ENCODE peak calls at places on chromosome 15, in seven cellular contexts. E is neural progenitor cell, C is mucosa of descending colon, T is AG09309, Z is right lobe of liver, V is testis, W is OCI-LY7. H is an unnamed sample.

GRCh38 chr15:65939901-65940617 is 70.8 kb downstream of the RAB11A start:
- DNase-seq in E (no peak), C (no peak), T (peak), Z (no peak), V (no peak), W (no peak), H (peak)

GRCh38 chr15:101676965-101677364 is 24.8 kb upstream of the TM2D3 start:
- DNase-seq in E (no peak), C (no peak), T (peak), Z (no peak), V (no peak), W (no peak), H (peak)

GRCh38 chr15:98120561-98120960 is 160.1 kb downstream of the ARRDC4 start:
- DNase-seq in E (no peak), C (no peak), T (no peak), Z (no peak), V (no peak), W (no peak), H (no peak)

GRCh38 chr15:90413411-90414379 is 25.7 kb downstream of the IQGAP1 start:
- DNase-seq in E (no peak), C (no peak), T (no peak), Z (no peak), V (no peak), W (no peak), H (no peak)

GRCh38 chr15:100464895-100465294 is 63.9 kb downstream of the CERS3 start:
- DNase-seq in E (peak), C (no peak), T (no peak), Z (no peak), V (no peak), W (peak), H (no peak)

GRCh38 chr15:40595773-40596172 is 1.7 kb downstream of the KNL1 start:
- DNase-seq in E (no peak), C (no peak), T (no peak), Z (no peak), V (no peak), W (no peak), H (no peak)

GRCh38 chr15:52730163-52730562 is 51.0 kb upstream of the ATOSA start:
- DNase-seq in E (no peak), C (peak), T (no peak), Z (no peak), V (no peak), W (peak), H (peak)

GRCh38 chr15:87639305-87640011 is 617.1 kb downstream of the NTRK3 start:
- DNase-seq in E (no peak), C (no peak), T (no peak), Z (no peak), V (no peak), W (no peak), H (no peak)

GRCh38 chr15:95733931-95734330 is 596.6 kb upstream of the NR2F2 start:
- DNase-seq in E (no peak), C (no peak), T (no peak), Z (no peak), V (no peak), W (no peak), H (no peak)

GRCh38 chr15:58873267-58873666 is 60.2 kb downstream of the SLTM start:
- DNase-seq in E (no peak), C (no peak), T (peak), Z (no peak), V (no peak), W (no peak), H (peak)

GRCh38 chr15:62150445-62150844 is 14.6 kb downstream of the C2CD4B start:
- DNase-seq in E (no peak), C (no peak), T (no peak), Z (no peak), V (no peak), W (no peak), H (no peak)

GRCh38 chr15:52184721-52185120 is 6.5 kb downstream of the GNB5 start:
- DNase-seq in E (no peak), C (no peak), T (no peak), Z (no peak), V (no peak), W (no peak), H (no peak)

GRCh38 chr15:80550219-80550909 is 144.7 kb upstream of the ABHD17C start:
- DNase-seq in E (no peak), C (no peak), T (peak), Z (no peak), V (no peak), W (no peak), H (peak)

GRCh38 chr15:89472785-89473256 is 23.6 kb downstream of the RHCG start:
- DNase-seq in E (peak), C (peak), T (no peak), Z (peak), V (peak), W (peak), H (no peak)

GRCh38 chr15:91291673-91292072 is 191.6 kb downstream of the SV2B start:
- DNase-seq in E (peak), C (no peak), T (no peak), Z (no peak), V (peak), W (peak), H (no peak)

GRCh38 chr15:70817266-70817665 is 36.7 kb downstream of the LARP6 start:
- DNase-seq in E (no peak), C (no peak), T (no peak), Z (no peak), V (no peak), W (no peak), H (no peak)

GRCh38 chr15:69853572-69853971 is 244.1 kb downstream of the TLE3 start:
- DNase-seq in E (peak), C (no peak), T (peak), Z (no peak), V (no peak), W (no peak), H (peak)

GRCh38 chr15:33587773-33588172 is 277.0 kb downstream of the RYR3 start:
- DNase-seq in E (no peak), C (no peak), T (no peak), Z (no peak), V (no peak), W (no peak), H (no peak)

GRCh38 chr15:35151782-35152181 is 66.7 kb upstream of the NANOGP8 start:
- DNase-seq in E (no peak), C (no peak), T (no peak), Z (no peak), V (no peak), W (no peak), H (no peak)

GRCh38 chr15:25508369-25509002 is 69.7 kb upstream of the UBE3A start:
- DNase-seq in E (peak), C (peak), T (no peak), Z (no peak), V (no peak), W (peak), H (no peak)

DNA sequence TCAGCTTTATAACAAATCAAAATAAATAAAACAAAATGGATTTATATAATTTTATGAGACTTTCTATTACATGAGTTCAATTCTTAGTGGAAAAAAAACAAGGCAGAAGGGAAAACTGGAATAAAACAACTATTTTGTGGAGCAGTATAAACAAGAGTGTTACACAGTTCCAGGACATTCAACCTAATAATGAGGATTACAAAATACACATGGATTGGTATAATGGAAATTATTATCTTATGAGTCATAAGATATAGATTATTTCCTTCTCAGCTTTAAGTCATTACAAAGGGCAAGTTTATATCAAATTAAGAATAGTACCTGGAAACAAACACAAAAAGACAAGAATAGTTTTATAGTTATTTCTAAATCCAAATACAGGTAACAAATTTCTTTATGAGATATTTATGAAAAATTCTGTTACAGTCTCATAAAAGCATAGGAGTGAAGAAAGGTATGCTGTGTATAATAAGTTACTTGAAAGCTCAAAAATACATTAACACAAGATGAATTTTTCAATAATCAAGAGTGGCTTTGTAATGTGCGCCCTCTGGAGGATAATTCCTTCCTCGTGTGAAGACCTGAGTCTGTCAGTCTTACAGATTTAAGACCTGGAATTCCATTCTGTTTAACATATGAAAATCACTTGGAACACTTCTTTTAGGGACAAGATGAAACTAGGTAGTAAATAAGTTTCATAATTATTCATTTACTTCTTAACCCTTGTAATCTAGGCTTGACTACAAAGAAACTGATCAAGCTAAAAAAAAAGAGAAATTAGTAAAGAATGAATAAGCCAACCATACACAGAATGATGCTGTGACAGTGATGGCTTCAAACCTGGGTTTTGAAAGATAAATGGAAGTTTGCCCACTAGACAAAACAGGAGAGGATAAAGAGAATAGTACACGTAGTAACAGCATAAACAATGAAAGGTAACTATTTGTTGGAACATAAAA is 9.5 kb downstream of the COPS2 start:
- DNase-seq in E (peak), C (peak), T (no peak), Z (no peak), V (peak), W (peak), H (no peak)
- TF ChIP-seq CTCF in E (peak), C (peak), T (peak), Z (peak), V (peak), W (peak), H (peak)

GRCh38 chr15:85708402-85708932 is 86.3 kb downstream of the KLHL25 start:
- DNase-seq in E (no peak), C (no peak), T (no peak), Z (no peak), V (no peak), W (no peak), H (no peak)

GRCh38 chr15:85709250-85709649 is 85.5 kb downstream of the KLHL25 start:
- DNase-seq in E (no peak), C (no peak), T (no peak), Z (no peak), V (no peak), W (no peak), H (no peak)

GRCh38 chr15:85710340-85710842 is 84.3 kb downstream of the KLHL25 start:
- DNase-seq in E (no peak), C (no peak), T (no peak), Z (no peak), V (no peak), W (no peak), H (no peak)

GRCh38 chr15:85706779-85707518 is 87.8 kb downstream of the KLHL25 start:
- DNase-seq in E (no peak), C (peak), T (no peak), Z (no peak), V (peak), W (peak), H (no peak)

GRCh38 chr15:85707519-85708338 is 87.0 kb downstream of the KLHL25 start:
- DNase-seq in E (no peak), C (peak), T (no peak), Z (peak), V (no peak), W (peak), H (no peak)
- H3K4me3 ChIP-seq in E (no peak), C (no peak), T (no peak), Z (peak), V (no peak), W (peak), H (peak)

GRCh38 chr15:93052090-93052892 is 36.7 kb downstream of the RGMA start:
- DNase-seq in E (no peak), C (no peak), T (no peak), Z (no peak), V (no peak), W (peak), H (no peak)
- TF ChIP-seq CTCF in E (peak), C (no peak), T (peak), Z (no peak), V (no peak), W (peak), H (peak)

DNA sequence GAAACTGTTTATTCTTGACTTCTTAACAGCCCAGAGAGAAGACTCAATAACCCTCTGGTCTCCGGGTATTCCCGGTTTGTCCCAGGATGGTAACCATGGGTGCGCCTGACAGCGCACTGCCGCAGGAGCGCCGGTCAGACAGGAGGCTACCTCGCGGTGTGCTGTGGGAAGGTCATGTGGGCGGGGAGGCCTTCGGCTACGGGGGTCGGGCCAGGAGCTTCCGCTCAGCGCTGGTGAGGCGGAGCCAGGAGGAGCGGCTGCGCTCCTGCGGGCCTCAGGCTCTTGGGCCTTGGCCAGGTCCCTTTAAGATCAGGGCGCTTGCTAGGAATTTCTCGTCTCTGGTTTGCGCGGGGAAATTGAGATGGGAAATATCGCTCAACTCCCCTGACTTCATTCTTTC is 182.3 kb upstream of the NDN start:
- DNase-seq in E (peak), C (peak), T (no peak), Z (peak), V (peak), W (no peak), H (no peak)
- H3K4me3 ChIP-seq in E (peak), C (no peak), T (no peak), Z (no peak), V (peak), W (no peak), H (no peak)

GRCh38 chr15:31439328-31439727 is 112.7 kb downstream of the KLF13 start:
- DNase-seq in E (peak), C (peak), T (no peak), Z (no peak), V (no peak), W (peak), H (no peak)

GRCh38 chr15:31444844-31445243 is 118.2 kb downstream of the KLF13 start:
- DNase-seq in E (no peak), C (no peak), T (no peak), Z (no peak), V (no peak), W (peak), H (no peak)

GRCh38 chr15:31438601-31439265 is 112.1 kb downstream of the KLF13 start:
- DNase-seq in E (no peak), C (no peak), T (no peak), Z (no peak), V (no peak), W (no peak), H (no peak)

GRCh38 chr15:31440754-31441298 is 114.2 kb downstream of the KLF13 start:
- DNase-seq in E (peak), C (peak), T (no peak), Z (peak), V (peak), W (no peak), H (no peak)

GRCh38 chr15:31442203-31443090 is 115.8 kb downstream of the KLF13 start:
- DNase-seq in E (peak), C (peak), T (peak), Z (no peak), V (no peak), W (peak), H (peak)
- TF ChIP-seq CTCF in E (peak), C (no peak), T (peak), Z (no peak), V (no peak), W (peak), H (peak)

GRCh38 chr15:63191895-63192603 is 2.6 kb downstream of the RAB8B start:
- DNase-seq in E (no peak), C (peak), T (no peak), Z (no peak), V (no peak), W (peak), H (no peak)
- H3K4me3 ChIP-seq in E (no peak), C (no peak), T (no peak), Z (no peak), V (no peak), W (peak), H (no peak)